ENCODE peak calls at places on chromosomes 1 and 21, in seven cellular contexts. O is NCI-H226; H is memory B cell; C is activated naive CD8-positive, alpha-beta T cell treated with anti-CD3 and anti-CD28 coated beads for 36 hours; I is T1000; X is adrenal gland; B is NCI-H510A treated with DMSO at 0.1 percent for 48 hours. K is an unnamed sample.

GRCh38 chr1:90707363-90707710 is 9.8 kb downstream of the BARHL2 start:
- DNase-seq in O (no peak), H (peak), C (peak), I (peak), X (peak), B (no peak), K (peak)

GRCh38 chr1:2861988-2862430 is 60.5 kb upstream of the TTC34 start:
- DNase-seq in O (no peak), H (no peak), C (no peak), I (no peak), X (no peak), B (no peak), K (no peak)

GRCh38 chr1:48003741-48004503 is 6.7 kb upstream of the TRABD2B start:
- DNase-seq in O (no peak), H (no peak), C (no peak), I (no peak), X (no peak), B (peak), K (no peak)

GRCh38 chr1:35203295-35203694 is 10.3 kb upstream of the SFPQ start:
- DNase-seq in O (no peak), H (no peak), C (no peak), I (no peak), X (no peak), B (no peak), K (no peak)

GRCh38 chr1:33085332-33085731 is 4.4 kb downstream of the AZIN2 start:
- DNase-seq in O (no peak), H (no peak), C (no peak), I (no peak), X (no peak), B (no peak), K (no peak)

GRCh38 chr21:38759286-38759872 is 46.4 kb upstream of the ETS2 start:
- DNase-seq in O (peak), H (no peak), C (no peak), I (no peak), X (no peak), B (no peak), K (peak)

GRCh38 chr1:206000641-206001339 is 2.4 kb downstream of the RAB7B start:
- DNase-seq in O (peak), H (no peak), C (peak), I (no peak), X (peak), B (no peak), K (no peak)

GRCh38 chr1:45518910-45519309 is 2.8 kb downstream of the PRDX1 start:
- DNase-seq in O (no peak), H (no peak), C (no peak), I (no peak), X (no peak), B (no peak), K (no peak)

GRCh38 chr1:145690587-145691558 is 16.3 kb downstream of the PDZK1 start:
- DNase-seq in O (peak), H (no peak), C (peak), I (no peak), X (no peak), B (no peak), K (peak)

GRCh38 chr1:243598433-243598832 is 251.6 kb downstream of the AKT3 start:
- DNase-seq in O (peak), H (no peak), C (peak), I (no peak), X (no peak), B (no peak), K (peak)

GRCh38 chr21:32728455-32729237 is 833 bp upstream of the SYNJ1 start:
- DNase-seq in O (no peak), H (no peak), C (no peak), I (no peak), X (no peak), B (peak), K (no peak)

GRCh38 chr1:93565496-93566221 is 116.0 kb downstream of the BCAR3 start:
- DNase-seq in O (peak), H (no peak), C (no peak), I (no peak), X (peak), B (no peak), K (no peak)

GRCh38 chr1:2242814-2243725 is 15.0 kb downstream of the SKI start:
- DNase-seq in O (no peak), H (no peak), C (no peak), I (no peak), X (no peak), B (no peak), K (no peak)

GRCh38 chr1:95384570-95384969 is 150.6 kb downstream of the RWDD3 start:
- DNase-seq in O (no peak), H (no peak), C (peak), I (peak), X (peak), B (no peak), K (peak)

GRCh38 chr21:38798481-38798882 is 7.2 kb upstream of the ETS2 start:
- DNase-seq in O (peak), H (no peak), C (no peak), I (peak), X (no peak), B (peak), K (peak)

GRCh38 chr1:219567341-219567947 is 45.5 kb downstream of the ZC3H11B start:
- DNase-seq in O (no peak), H (no peak), C (no peak), I (no peak), X (no peak), B (peak), K (peak)

GRCh38 chr1:203304391-203304918 is 864 bp upstream of the BTG2 start:
- DNase-seq in O (no peak), H (no peak), C (no peak), I (no peak), X (no peak), B (no peak), K (no peak)

GRCh38 chr1:156214024-156214748 is 1.4 kb downstream of the PMF1 start:
- DNase-seq in O (peak), H (no peak), C (no peak), I (peak), X (no peak), B (no peak), K (peak)

GRCh38 chr1:39625462-39626273 is 13.8 kb downstream of the HEYL start:
- DNase-seq in O (no peak), H (no peak), C (no peak), I (no peak), X (peak), B (no peak), K (peak)

GRCh38 chr1:8283058-8283884 is 34.6 kb upstream of the SLC45A1 start:
- DNase-seq in O (no peak), H (no peak), C (no peak), I (no peak), X (no peak), B (no peak), K (peak)

K was measured in mesenchymal stem cell.